ENCODE peak calls at places on chromosomes 6 and 20, in four cellular contexts. O is neural progenitor cell, M is mammary epithelial cell, T is breast epithelium. W is an unnamed sample. For H3K4me1, the result is how much of the 10 kb centered on the place peaks cover.

GRCh38 chr6:85673198-85674139 is 30.8 kb upstream of the SYNCRIP start:
- DNase-seq in O (no peak), M (no peak), T (no peak), W (no peak)

GRCh38 chr20:8399963-8400362 is 267.9 kb downstream of the PLCB1 start:
- DNase-seq in O (no peak), M (no peak), T (no peak), W (no peak)

GRCh38 chr6:88914885-88915598 is 48.4 kb downstream of the RNGTT start:
- DNase-seq in O (no peak), M (no peak), T (no peak), W (no peak)

GRCh38 chr6:1613631-1614447 is 4.1 kb downstream of the FOXC1 start:
- DNase-seq in O (peak), M (peak), T (no peak), W (no peak)

GRCh38 chr6:33313709-33314514 is at the start of gene TAPBP:
- DNase-seq in O (peak), M (peak), T (peak), W (peak)

GRCh38 chr6:100099189-100100074 is 105.4 kb upstream of the MCHR2 start:
- DNase-seq in O (peak), M (no peak), T (no peak), W (no peak)

GRCh38 chr6:156862711-156863110 is 85.5 kb downstream of the ARID1B start:
- DNase-seq in O (no peak), M (no peak), T (no peak), W (no peak)

GRCh38 chr6:43740321-43740960 is 29.6 kb upstream of the VEGFA start:
- DNase-seq in O (peak), M (no peak), T (no peak), W (no peak)

GRCh38 chr6:73515204-73516101 is 5.4 kb downstream of the EEF1A1 start:
- DNase-seq in O (peak), M (peak), T (no peak), W (peak)

GRCh38 chr6:31676322-31676903 is 4.5 kb downstream of the LY6G5C start:
- DNase-seq in O (no peak), M (no peak), T (no peak), W (no peak)

GRCh38 chr6:53862517-53863457 is 68.0 kb downstream of the LRRC1 start:
- DNase-seq in O (no peak), M (peak), T (no peak), W (no peak)

GRCh38 chr6:47114460-47114859 is 72.3 kb upstream of the ADGRF1 start:
- DNase-seq in O (no peak), M (no peak), T (no peak), W (no peak)

GRCh38 chr20:33606114-33606771 is 55.9 kb upstream of the C20orf144 start:
- DNase-seq in O (peak), M (no peak), T (no peak), W (no peak)
- H3K4me1 ChIP-seq in O (under half), M (under half), T (under half), W (under half)

DNA sequence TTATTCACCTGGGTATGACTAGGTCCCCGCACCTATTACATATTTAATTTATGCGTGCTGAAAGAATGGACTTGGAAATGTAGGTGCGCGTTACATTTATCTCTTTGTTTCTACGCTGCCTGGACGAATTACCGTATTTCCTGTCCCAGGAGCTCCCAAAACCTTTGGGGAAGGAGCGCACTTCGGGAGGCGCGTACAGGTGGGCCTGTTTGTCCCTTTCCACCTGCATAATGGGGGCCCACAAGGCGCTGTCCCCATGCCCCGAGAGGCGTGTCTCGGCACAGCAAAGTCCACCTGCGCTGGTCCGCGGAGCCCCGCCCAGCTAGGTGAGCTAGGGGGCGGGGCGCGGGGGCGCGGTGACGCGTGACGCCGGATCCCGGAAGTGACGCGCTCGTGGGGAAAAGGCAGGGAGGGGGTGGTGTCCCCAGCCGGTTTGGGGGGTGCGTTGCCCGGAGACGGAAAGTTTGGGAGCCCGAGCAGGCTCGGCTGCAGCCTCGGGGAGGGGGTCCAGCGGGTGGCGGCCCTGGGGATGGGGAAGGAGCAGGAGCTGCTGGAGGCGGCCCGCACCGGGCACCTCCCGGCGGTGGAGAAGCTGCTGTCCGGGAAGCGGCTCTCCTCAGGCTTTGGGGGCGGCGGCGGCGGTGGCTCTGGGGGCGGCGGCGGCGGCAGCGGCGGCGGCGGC is at the start of gene ANKS1A:
- DNase-seq in O (peak), M (peak), T (peak), W (peak)
- TF ChIP-seq CTCF in O (no peak), M (no peak), T (no peak), W (no peak)

DNA sequence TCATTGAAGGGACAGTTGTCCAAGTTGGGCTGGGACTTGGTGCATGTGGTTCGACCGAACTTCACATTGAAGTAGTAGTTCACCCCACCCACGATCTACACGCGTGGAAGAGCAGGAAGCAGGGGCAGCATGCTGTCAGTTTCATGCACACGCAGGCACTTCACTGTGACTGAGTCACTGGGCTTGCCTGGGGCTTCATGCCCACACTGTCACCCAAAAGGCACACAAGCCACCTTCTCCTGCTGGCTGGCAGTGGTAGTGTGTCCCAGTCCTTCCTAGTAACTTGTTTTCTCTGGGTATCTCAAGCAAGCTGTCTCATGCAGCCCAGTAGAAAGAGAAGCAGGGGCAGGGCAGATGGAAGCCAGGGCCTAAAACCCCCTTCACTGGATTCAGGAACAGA is 2.0 kb downstream of the CST5 start:
- DNase-seq in O (no peak), M (no peak), T (no peak), W (no peak)
- H3K4me1 ChIP-seq in O (under half), M (under half), T (under half), W (under half)

GRCh38 chr6:107185570-107185969 is 70.3 kb upstream of the BEND3 start:
- DNase-seq in O (peak), M (peak), T (no peak), W (no peak)
- TF ChIP-seq CTCF in O (peak), M (peak), T (no peak), W (no peak)

GRCh38 chr20:36478137-36478905 is 63.0 kb upstream of the MYL9 start:
- DNase-seq in O (peak), M (no peak), T (no peak), W (no peak)
- H3K4me1 ChIP-seq in O (under half), M (under half), T (under half), W (under half)